ENCODE peak calls at places on chromosomes 5 and 9, in four cellular contexts. Z, I, C and L are unnamed samples.

GRCh38 chr5:75656311-75657003 is 45.2 kb downstream of the ANKDD1B start:
- DNase-seq in I (no peak), C (peak; percentile 65), Z (peak; percentile 37), L (no peak)

GRCh38 chr9:107422189-107422802 is 67.3 kb downstream of the KLF4 start:
- DNase-seq in C (peak; percentile 44), I (no peak), Z (peak; percentile 70), L (peak; percentile 91)

GRCh38 chr5:170562166-170562565 is 58.3 kb downstream of the KCNIP1 start:
- DNase-seq in I (no peak), Z (no peak), C (no peak), L (no peak)

GRCh38 chr5:7884491-7885273 is 15.7 kb downstream of the MTRR start:
- DNase-seq in Z (no peak), I (no peak), C (peak; percentile 94), L (no peak)

GRCh38 chr5:76982450-76982849 is 29.6 kb downstream of the CRHBP start:
- DNase-seq in C (no peak), I (no peak), Z (no peak), L (no peak)

GRCh38 chr5:14226992-14227391 is 83.8 kb downstream of the TRIO start:
- DNase-seq in C (no peak), Z (no peak), I (no peak), L (no peak)

GRCh38 chr5:107430077-107430625 is 240.6 kb downstream of the EFNA5 start:
- DNase-seq in I (no peak), Z (no peak), C (no peak), L (no peak)

GRCh38 chr5:72859127-72859526 is 42.7 kb downstream of the TNPO1 start:
- DNase-seq in I (no peak), Z (no peak), C (no peak), L (no peak)

GRCh38 chr5:114055318-114055788 is 306.5 kb upstream of the KCNN2 start:
- DNase-seq in C (peak; percentile 37), I (no peak), Z (peak; percentile 14), L (peak; percentile 78)

GRCh38 chr9:112868461-112868860 is 22.2 kb downstream of the SLC46A2 start:
- DNase-seq in C (no peak), I (no peak), Z (no peak), L (no peak)

GRCh38 chr5:54663876-54664275 is 146.3 kb downstream of the SNX18 start:
- DNase-seq in I (no peak), C (peak; percentile 90), Z (peak; percentile 34), L (no peak)

GRCh38 chr9:93902051-93902779 is 52.9 kb downstream of the BARX1 start:
- DNase-seq in Z (no peak), I (no peak), C (no peak), L (peak; percentile 12)

GRCh38 chr9:122718038-122718437 is 5.8 kb upstream of the OR1L4 start:
- DNase-seq in I (no peak), Z (no peak), C (no peak), L (no peak)

GRCh38 chr9:37902804-37903580 is 935 bp downstream of the SLC25A51 start:
- DNase-seq in Z (no peak), I (no peak), C (peak; percentile 24), L (no peak)

GRCh38 chr9:100417815-100418214 is 9.1 kb upstream of the MSANTD3 start:
- DNase-seq in I (no peak), C (no peak), Z (no peak), L (no peak)

GRCh38 chr9:122020398-122020797 is 72.7 kb downstream of the TTLL11 start:
- DNase-seq in C (no peak), I (no peak), Z (no peak), L (no peak)

GRCh38 chr9:88998911-88999310 is 7.6 kb downstream of the S1PR3 start:
- DNase-seq in I (no peak), C (peak; percentile 44), Z (no peak), L (no peak)

GRCh38 chr9:32723801-32724200 is 59.5 kb upstream of the TMEM215 start:
- DNase-seq in C (no peak), Z (no peak), I (no peak), L (no peak)

GRCh38 chr9:104879555-104880318 is 48.2 kb downstream of the ABCA1 start:
- DNase-seq in Z (no peak), I (no peak), C (no peak), L (no peak)

GRCh38 chr9:132769895-132770774 is 99.9 kb downstream of the GTF3C4 start:
- DNase-seq in Z (peak; percentile 42), I (peak; percentile 64), C (peak; percentile 41), L (peak; percentile 87)

GRCh38 chr5:1161832-1162229 is 39.6 kb upstream of the SLC6A19 start:
- DNase-seq in C (peak; percentile 77), I (no peak), Z (no peak), L (no peak)

GRCh38 chr9:4678679-4679267 is 596 bp upstream of the CDC37L1 start:
- DNase-seq in Z (no peak), I (no peak), C (peak; percentile 71), L (no peak)

GRCh38 chr5:135075621-135076585 is 41.9 kb upstream of the PITX1 start:
- DNase-seq in Z (peak; percentile 50), C (no peak), I (no peak), L (no peak)

GRCh38 chr5:90293931-90294330 is 115.6 kb downstream of the CETN3 start:
- DNase-seq in Z (no peak), I (no peak), C (no peak), L (peak; percentile 43)

GRCh38 chr5:95543017-95543705 is 11.6 kb downstream of the SKIC3 start:
- DNase-seq in C (no peak), Z (no peak), I (no peak), L (no peak)

GRCh38 chr5:1367149-1367548 is 22.2 kb upstream of the CLPTM1L start:
- DNase-seq in I (no peak), C (no peak), Z (no peak), L (no peak)

GRCh38 chr5:103840600-103840999 is 278.0 kb upstream of the NUDT12 start:
- DNase-seq in Z (no peak), C (no peak), I (no peak), L (no peak)

GRCh38 chr5:31375999-31376720 is 155.7 kb downstream of the DROSHA start:
- DNase-seq in Z (no peak), C (no peak), I (no peak), L (no peak)

GRCh38 chr5:149632311-149633251 is 51.3 kb downstream of the ARHGEF37 start:
- DNase-seq in Z (peak; percentile 59), I (no peak), C (no peak), L (no peak)

GRCh38 chr9:86318187-86318586 is 35.8 kb upstream of the ISCA1 start:
- DNase-seq in I (no peak), Z (no peak), C (no peak), L (no peak)